ENCODE peak calls at places on chromosomes 2 and 18, in nine cellular contexts. One of them, this sample, is unnamed.
A peak's percentile ranks its signal among the peaks of the same experiment; 100 is the strongest.

GRCh38 chr2:35871672-35872071 is 483.9 kb upstream of the CRIM1 start:
- DNase-seq in left cardiac atrium: no peak
- DNase-seq in stromal cell of bone marrow: no peak
- DNase-seq in left lobe of liver: no peak
- DNase-seq in stimulated activated CD4-positive, alpha-beta T cell treated with anti-CD3 and anti-CD28 coated beads, Interleukin-4, amount 100 ng/mL, for 24 hours: no peak
- DNase-seq in sciatic nerve: no peak
- DNase-seq in CD8-positive, alpha-beta T cell: no peak
- DNase-seq in brain microvascular endothelial cell: no peak
- DNase-seq in RPMI7951: peak; percentile 42
- DNase-seq in this sample: no peak

GRCh38 chr2:174343638-174344455 is 9.1 kb downstream of the SP9 start:
- DNase-seq in left cardiac atrium: no peak
- DNase-seq in stromal cell of bone marrow: no peak
- DNase-seq in left lobe of liver: no peak
- DNase-seq in stimulated activated CD4-positive, alpha-beta T cell treated with anti-CD3 and anti-CD28 coated beads, Interleukin-4, amount 100 ng/mL, for 24 hours: no peak
- DNase-seq in sciatic nerve: no peak
- DNase-seq in CD8-positive, alpha-beta T cell: no peak
- DNase-seq in brain microvascular endothelial cell: no peak
- DNase-seq in RPMI7951: no peak
- DNase-seq in this sample: no peak

GRCh38 chr2:98692090-98692991 is 38.6 kb downstream of the MGAT4A start:
- DNase-seq in left cardiac atrium: no peak
- DNase-seq in stromal cell of bone marrow: no peak
- DNase-seq in left lobe of liver: no peak
- DNase-seq in stimulated activated CD4-positive, alpha-beta T cell treated with anti-CD3 and anti-CD28 coated beads, Interleukin-4, amount 100 ng/mL, for 24 hours: peak; percentile 38
- DNase-seq in sciatic nerve: no peak
- DNase-seq in CD8-positive, alpha-beta T cell: no peak
- DNase-seq in brain microvascular endothelial cell: no peak
- DNase-seq in RPMI7951: no peak
- DNase-seq in this sample: no peak

GRCh38 chr2:240519396-240520142 is 38.2 kb downstream of the ANKMY1 start:
- DNase-seq in left cardiac atrium: peak; percentile 23
- DNase-seq in stromal cell of bone marrow: peak; percentile 36
- DNase-seq in left lobe of liver: peak; percentile 35
- DNase-seq in stimulated activated CD4-positive, alpha-beta T cell treated with anti-CD3 and anti-CD28 coated beads, Interleukin-4, amount 100 ng/mL, for 24 hours: no peak
- DNase-seq in sciatic nerve: peak; percentile 55
- DNase-seq in CD8-positive, alpha-beta T cell: no peak
- DNase-seq in brain microvascular endothelial cell: peak; percentile 29
- DNase-seq in RPMI7951: no peak
- DNase-seq in this sample: no peak

GRCh38 chr2:113273031-113273551 is 5.6 kb downstream of the PAX8 start:
- DNase-seq in left cardiac atrium: no peak
- DNase-seq in stromal cell of bone marrow: no peak
- DNase-seq in left lobe of liver: no peak
- DNase-seq in stimulated activated CD4-positive, alpha-beta T cell treated with anti-CD3 and anti-CD28 coated beads, Interleukin-4, amount 100 ng/mL, for 24 hours: peak; percentile 18
- DNase-seq in sciatic nerve: no peak
- DNase-seq in CD8-positive, alpha-beta T cell: no peak
- DNase-seq in brain microvascular endothelial cell: peak; percentile 30
- DNase-seq in RPMI7951: no peak
- DNase-seq in this sample: no peak

GRCh38 chr2:18719978-18720775 is 130.8 kb upstream of the NT5C1B start:
- DNase-seq in left cardiac atrium: no peak
- DNase-seq in stromal cell of bone marrow: no peak
- DNase-seq in left lobe of liver: no peak
- DNase-seq in stimulated activated CD4-positive, alpha-beta T cell treated with anti-CD3 and anti-CD28 coated beads, Interleukin-4, amount 100 ng/mL, for 24 hours: no peak
- DNase-seq in sciatic nerve: no peak
- DNase-seq in CD8-positive, alpha-beta T cell: no peak
- DNase-seq in brain microvascular endothelial cell: peak; percentile 83
- DNase-seq in RPMI7951: peak; percentile 97
- DNase-seq in this sample: no peak

GRCh38 chr18:13624563-13625237 is 101.7 kb downstream of the FAM210A start:
- DNase-seq in left cardiac atrium: no peak
- DNase-seq in stromal cell of bone marrow: no peak
- DNase-seq in left lobe of liver: no peak
- DNase-seq in stimulated activated CD4-positive, alpha-beta T cell treated with anti-CD3 and anti-CD28 coated beads, Interleukin-4, amount 100 ng/mL, for 24 hours: no peak
- DNase-seq in sciatic nerve: no peak
- DNase-seq in CD8-positive, alpha-beta T cell: no peak
- DNase-seq in brain microvascular endothelial cell: no peak
- DNase-seq in RPMI7951: no peak
- DNase-seq in this sample: no peak

GRCh38 chr2:71705171-71705960 is 252.0 kb downstream of the DYSF start:
- DNase-seq in left cardiac atrium: no peak
- DNase-seq in stromal cell of bone marrow: no peak
- DNase-seq in left lobe of liver: no peak
- DNase-seq in stimulated activated CD4-positive, alpha-beta T cell treated with anti-CD3 and anti-CD28 coated beads, Interleukin-4, amount 100 ng/mL, for 24 hours: no peak
- DNase-seq in sciatic nerve: peak; percentile 33
- DNase-seq in CD8-positive, alpha-beta T cell: no peak
- DNase-seq in brain microvascular endothelial cell: no peak
- DNase-seq in RPMI7951: no peak
- DNase-seq in this sample: no peak

GRCh38 chr2:214575030-214575949 is 164.4 kb downstream of the VWC2L start:
- DNase-seq in left cardiac atrium: no peak
- DNase-seq in stromal cell of bone marrow: no peak
- DNase-seq in left lobe of liver: no peak
- DNase-seq in stimulated activated CD4-positive, alpha-beta T cell treated with anti-CD3 and anti-CD28 coated beads, Interleukin-4, amount 100 ng/mL, for 24 hours: no peak
- DNase-seq in sciatic nerve: no peak
- DNase-seq in CD8-positive, alpha-beta T cell: no peak
- DNase-seq in brain microvascular endothelial cell: no peak
- DNase-seq in RPMI7951: peak; percentile 5
- DNase-seq in this sample: no peak

GRCh38 chr2:7118606-7119503 is 201.6 kb downstream of the RNF144A start:
- DNase-seq in left cardiac atrium: no peak
- DNase-seq in stromal cell of bone marrow: peak; percentile 13
- DNase-seq in left lobe of liver: no peak
- DNase-seq in stimulated activated CD4-positive, alpha-beta T cell treated with anti-CD3 and anti-CD28 coated beads, Interleukin-4, amount 100 ng/mL, for 24 hours: peak; percentile 15
- DNase-seq in sciatic nerve: no peak
- DNase-seq in CD8-positive, alpha-beta T cell: no peak
- DNase-seq in brain microvascular endothelial cell: peak; percentile 47
- DNase-seq in RPMI7951: peak; percentile 34
- DNase-seq in this sample: no peak

GRCh38 chr18:76380791-76381405 is 114.1 kb downstream of the ZNF516 start:
- DNase-seq in left cardiac atrium: no peak
- DNase-seq in stromal cell of bone marrow: no peak
- DNase-seq in left lobe of liver: peak; percentile 34
- DNase-seq in stimulated activated CD4-positive, alpha-beta T cell treated with anti-CD3 and anti-CD28 coated beads, Interleukin-4, amount 100 ng/mL, for 24 hours: no peak
- DNase-seq in sciatic nerve: peak; percentile 52
- DNase-seq in CD8-positive, alpha-beta T cell: no peak
- DNase-seq in brain microvascular endothelial cell: no peak
- DNase-seq in RPMI7951: no peak
- DNase-seq in this sample: no peak

GRCh38 chr2:149931486-149931885 is 343.9 kb upstream of the MMADHC start:
- DNase-seq in left cardiac atrium: no peak
- DNase-seq in stromal cell of bone marrow: no peak
- DNase-seq in left lobe of liver: no peak
- DNase-seq in stimulated activated CD4-positive, alpha-beta T cell treated with anti-CD3 and anti-CD28 coated beads, Interleukin-4, amount 100 ng/mL, for 24 hours: no peak
- DNase-seq in sciatic nerve: no peak
- DNase-seq in CD8-positive, alpha-beta T cell: no peak
- DNase-seq in brain microvascular endothelial cell: no peak
- DNase-seq in RPMI7951: no peak
- DNase-seq in this sample: no peak

GRCh38 chr2:42663106-42663755 is 94.8 kb downstream of the MTA3 start:
- DNase-seq in left cardiac atrium: peak; percentile 70
- DNase-seq in stromal cell of bone marrow: peak; percentile 58
- DNase-seq in left lobe of liver: peak; percentile 57
- DNase-seq in stimulated activated CD4-positive, alpha-beta T cell treated with anti-CD3 and anti-CD28 coated beads, Interleukin-4, amount 100 ng/mL, for 24 hours: peak; percentile 63
- DNase-seq in sciatic nerve: peak; percentile 75
- DNase-seq in CD8-positive, alpha-beta T cell: peak; percentile 58
- DNase-seq in brain microvascular endothelial cell: peak; percentile 61
- DNase-seq in RPMI7951: peak; percentile 67
- DNase-seq in this sample: peak; percentile 56

GRCh38 chr2:230968921-230969672 is 26.8 kb upstream of the SPATA3 start:
- DNase-seq in left cardiac atrium: no peak
- DNase-seq in stromal cell of bone marrow: no peak
- DNase-seq in left lobe of liver: peak; percentile 27
- DNase-seq in stimulated activated CD4-positive, alpha-beta T cell treated with anti-CD3 and anti-CD28 coated beads, Interleukin-4, amount 100 ng/mL, for 24 hours: no peak
- DNase-seq in sciatic nerve: no peak
- DNase-seq in CD8-positive, alpha-beta T cell: no peak
- DNase-seq in brain microvascular endothelial cell: no peak
- DNase-seq in RPMI7951: peak; percentile 85
- DNase-seq in this sample: no peak

GRCh38 chr2:233983445-233983844 is 66.3 kb downstream of the TRPM8 start:
- DNase-seq in left cardiac atrium: no peak
- DNase-seq in stromal cell of bone marrow: no peak
- DNase-seq in left lobe of liver: no peak
- DNase-seq in stimulated activated CD4-positive, alpha-beta T cell treated with anti-CD3 and anti-CD28 coated beads, Interleukin-4, amount 100 ng/mL, for 24 hours: no peak
- DNase-seq in sciatic nerve: no peak
- DNase-seq in CD8-positive, alpha-beta T cell: no peak
- DNase-seq in brain microvascular endothelial cell: no peak
- DNase-seq in RPMI7951: no peak
- DNase-seq in this sample: no peak

GRCh38 chr2:196759378-196759706 is 40.1 kb downstream of the GTF3C3 start:
- DNase-seq in left cardiac atrium: no peak
- DNase-seq in stromal cell of bone marrow: no peak
- DNase-seq in left lobe of liver: no peak
- DNase-seq in stimulated activated CD4-positive, alpha-beta T cell treated with anti-CD3 and anti-CD28 coated beads, Interleukin-4, amount 100 ng/mL, for 24 hours: no peak
- DNase-seq in sciatic nerve: no peak
- DNase-seq in CD8-positive, alpha-beta T cell: no peak
- DNase-seq in brain microvascular endothelial cell: peak; percentile 47
- DNase-seq in RPMI7951: no peak
- DNase-seq in this sample: no peak

GRCh38 chr2:181784556-181784955 is 104.2 kb upstream of the NEUROD1 start:
- DNase-seq in left cardiac atrium: no peak
- DNase-seq in stromal cell of bone marrow: no peak
- DNase-seq in left lobe of liver: no peak
- DNase-seq in stimulated activated CD4-positive, alpha-beta T cell treated with anti-CD3 and anti-CD28 coated beads, Interleukin-4, amount 100 ng/mL, for 24 hours: no peak
- DNase-seq in sciatic nerve: no peak
- DNase-seq in CD8-positive, alpha-beta T cell: no peak
- DNase-seq in brain microvascular endothelial cell: peak; percentile 36
- DNase-seq in RPMI7951: peak; percentile 52
- DNase-seq in this sample: no peak

GRCh38 chr2:64277101-64277849 is 133.1 kb upstream of the PELI1 start:
- DNase-seq in left cardiac atrium: no peak
- DNase-seq in stromal cell of bone marrow: no peak
- DNase-seq in left lobe of liver: no peak
- DNase-seq in stimulated activated CD4-positive, alpha-beta T cell treated with anti-CD3 and anti-CD28 coated beads, Interleukin-4, amount 100 ng/mL, for 24 hours: no peak
- DNase-seq in sciatic nerve: no peak
- DNase-seq in CD8-positive, alpha-beta T cell: no peak
- DNase-seq in brain microvascular endothelial cell: no peak
- DNase-seq in RPMI7951: peak; percentile 55
- DNase-seq in this sample: no peak

GRCh38 chr2:134778372-134778771 is 59.6 kb upstream of the TMEM163 start:
- DNase-seq in left cardiac atrium: no peak
- DNase-seq in stromal cell of bone marrow: no peak
- DNase-seq in left lobe of liver: no peak
- DNase-seq in stimulated activated CD4-positive, alpha-beta T cell treated with anti-CD3 and anti-CD28 coated beads, Interleukin-4, amount 100 ng/mL, for 24 hours: no peak
- DNase-seq in sciatic nerve: no peak
- DNase-seq in CD8-positive, alpha-beta T cell: no peak
- DNase-seq in brain microvascular endothelial cell: no peak
- DNase-seq in RPMI7951: no peak
- DNase-seq in this sample: no peak

GRCh38 chr2:65456074-65456473 is 23.7 kb upstream of the SPRED2 start:
- DNase-seq in left cardiac atrium: no peak
- DNase-seq in stromal cell of bone marrow: peak; percentile 73
- DNase-seq in left lobe of liver: no peak
- DNase-seq in stimulated activated CD4-positive, alpha-beta T cell treated with anti-CD3 and anti-CD28 coated beads, Interleukin-4, amount 100 ng/mL, for 24 hours: no peak
- DNase-seq in sciatic nerve: no peak
- DNase-seq in CD8-positive, alpha-beta T cell: no peak
- DNase-seq in brain microvascular endothelial cell: peak; percentile 87
- DNase-seq in RPMI7951: peak; percentile 85
- DNase-seq in this sample: no peak

GRCh38 chr2:36287363-36288275 is 68.0 kb upstream of the CRIM1 start:
- DNase-seq in left cardiac atrium: no peak
- DNase-seq in stromal cell of bone marrow: no peak
- DNase-seq in left lobe of liver: no peak
- DNase-seq in stimulated activated CD4-positive, alpha-beta T cell treated with anti-CD3 and anti-CD28 coated beads, Interleukin-4, amount 100 ng/mL, for 24 hours: peak; percentile 35
- DNase-seq in sciatic nerve: no peak
- DNase-seq in CD8-positive, alpha-beta T cell: no peak
- DNase-seq in brain microvascular endothelial cell: peak; percentile 62
- DNase-seq in RPMI7951: peak; percentile 11
- DNase-seq in this sample: no peak

GRCh38 chr2:85326946-85327756 is 638 bp downstream of the TGOLN2 start:
- DNase-seq in left cardiac atrium: peak; percentile 73
- DNase-seq in stromal cell of bone marrow: no peak
- DNase-seq in left lobe of liver: peak; percentile 63
- DNase-seq in stimulated activated CD4-positive, alpha-beta T cell treated with anti-CD3 and anti-CD28 coated beads, Interleukin-4, amount 100 ng/mL, for 24 hours: peak; percentile 55
- DNase-seq in sciatic nerve: peak; percentile 75
- DNase-seq in CD8-positive, alpha-beta T cell: peak; percentile 67
- DNase-seq in brain microvascular endothelial cell: peak; percentile 39
- DNase-seq in RPMI7951: peak; percentile 57
- DNase-seq in this sample: peak; percentile 32